ENCODE peak calls at places on chromosomes 12 and 14, in six cellular contexts. F is AG04450, I is GM12878, P is dorsolateral prefrontal cortex, Y is ovary, B is breast epithelium. K is an unnamed sample. For H3K27me3, the result is how much of the 10 kb centered on the place peaks cover.

GRCh38 chr14:104390941-104391901 is 188.3 kb upstream of the C14orf180 start:
- DNase-seq in F (no peak), I (no peak), P (no peak), Y (no peak), B (peak), K (no peak)

GRCh38 chr14:101774814-101775213 is 13.3 kb downstream of the PPP2R5C start:
- DNase-seq in F (no peak), I (no peak), P (no peak), Y (no peak), B (no peak), K (no peak)

GRCh38 chr14:96304956-96305355 is 48.9 kb downstream of the BDKRB1 start:
- DNase-seq in F (no peak), I (no peak), P (no peak), Y (no peak), B (no peak), K (no peak)

GRCh38 chr14:65252471-65253255 is 150.3 kb upstream of the MAX start:
- DNase-seq in F (no peak), I (no peak), P (no peak), Y (no peak), B (no peak), K (no peak)

GRCh38 chr12:87227157-87227556 is 802.0 kb downstream of the C12orf50 start:
- DNase-seq in F (no peak), I (no peak), P (no peak), Y (no peak), B (no peak), K (no peak)

GRCh38 chr12:105378821-105379400 is 48.4 kb downstream of the C12orf75 start:
- DNase-seq in F (no peak), I (no peak), P (no peak), Y (no peak), B (no peak), K (no peak)

GRCh38 chr14:106185837-106186233 is 659.5 kb downstream of the TMEM121 start:
- DNase-seq in F (no peak), I (no peak), P (no peak), Y (no peak), B (no peak), K (peak)

GRCh38 chr12:1800646-1801284 is 19.6 kb upstream of the LRTM2 start:
- DNase-seq in F (no peak), I (no peak), P (peak), Y (no peak), B (no peak), K (peak)

GRCh38 chr12:19683178-19683927 is 244.1 kb downstream of the AEBP2 start:
- DNase-seq in F (no peak), I (no peak), P (no peak), Y (no peak), B (no peak), K (no peak)

GRCh38 chr12:113211160-113211559 is 10.1 kb upstream of the TPCN1 start:
- DNase-seq in F (no peak), I (no peak), P (no peak), Y (no peak), B (no peak), K (no peak)

GRCh38 chr12:49093746-49094103 is 876 bp downstream of the DHH start:
- DNase-seq in F (no peak), I (no peak), P (no peak), Y (no peak), B (no peak), K (no peak)

GRCh38 chr12:44847888-44848770 is 28.0 kb downstream of the NELL2 start:
- DNase-seq in F (no peak), I (peak), P (no peak), Y (no peak), B (no peak), K (no peak)

GRCh38 chr14:94907626-94908261 is 137.8 kb upstream of the GSC start:
- DNase-seq in F (no peak), I (no peak), P (no peak), Y (peak), B (no peak), K (no peak)

GRCh38 chr12:90940872-90941499 is 14.0 kb downstream of the CCER1 start:
- DNase-seq in F (no peak), I (no peak), P (no peak), Y (no peak), B (no peak), K (peak)

GRCh38 chr12:30145351-30146017 is 361.7 kb upstream of the TMTC1 start:
- DNase-seq in F (no peak), I (no peak), P (no peak), Y (no peak), B (no peak), K (peak)

GRCh38 chr12:53820503-53820902 is 68.7 kb upstream of the CISTR start:
- DNase-seq in F (no peak), I (no peak), P (no peak), Y (no peak), B (no peak), K (peak)

GRCh38 chr12:121461048-121461447 is 61.1 kb downstream of the RNF34 start:
- DNase-seq in F (no peak), I (no peak), P (no peak), Y (no peak), B (no peak), K (no peak)

GRCh38 chr12:88108021-88108420 is 33.9 kb downstream of the CEP290 start:
- DNase-seq in F (no peak), I (no peak), P (no peak), Y (no peak), B (no peak), K (no peak)

GRCh38 chr14:35387209-35387608 is 17.3 kb downstream of the NFKBIA start:
- DNase-seq in F (no peak), I (no peak), P (no peak), Y (no peak), B (no peak), K (no peak)

GRCh38 chr14:60655114-60655897 is 6.0 kb upstream of the SIX1 start:
- DNase-seq in F (no peak), I (no peak), P (no peak), Y (no peak), B (no peak), K (no peak)

GRCh38 chr12:103667129-103667528 is 80.1 kb downstream of the STAB2 start:
- DNase-seq in F (no peak), I (no peak), P (no peak), Y (no peak), B (no peak), K (no peak)

GRCh38 chr14:99231850-99232401 is 40.1 kb downstream of the BCL11B start:
- DNase-seq in F (no peak), I (no peak), P (no peak), Y (peak), B (peak), K (peak)

GRCh38 chr14:53890611-53891091 is 66.0 kb downstream of the BMP4 start:
- DNase-seq in F (no peak), I (no peak), P (no peak), Y (no peak), B (no peak), K (no peak)

GRCh38 chr12:87618199-87618598 is 411.0 kb downstream of the C12orf50 start:
- DNase-seq in F (no peak), I (no peak), P (no peak), Y (no peak), B (no peak), K (no peak)

GRCh38 chr12:115354476-115354890 is 670.5 kb upstream of the TBX3 start:
- DNase-seq in F (no peak), I (peak), P (no peak), Y (no peak), B (no peak), K (no peak)

GRCh38 chr14:86462193-86462592 is 932.2 kb downstream of the FLRT2 start:
- DNase-seq in F (no peak), I (no peak), P (no peak), Y (no peak), B (no peak), K (peak)

GRCh38 chr14:54585214-54585613 is 18.3 kb downstream of the SAMD4A start:
- DNase-seq in F (no peak), I (no peak), P (no peak), Y (no peak), B (no peak), K (no peak)

GRCh38 chr14:88616697-88617096 is 53.9 kb downstream of the ZC3H14 start:
- DNase-seq in F (no peak), I (no peak), P (no peak), Y (no peak), B (no peak), K (no peak)

GRCh38 chr14:33714527-33715222 is 236.2 kb downstream of the EGLN3 start:
- DNase-seq in F (no peak), I (no peak), P (no peak), Y (no peak), B (no peak), K (peak)

GRCh38 chr14:95489163-95489887 is 27.1 kb downstream of the SYNE3 start:
- DNase-seq in F (no peak), I (no peak), P (no peak), Y (no peak), B (peak), K (no peak)

GRCh38 chr12:108515916-108516315 is 839 bp downstream of the FICD start:
- DNase-seq in F (no peak), I (no peak), P (no peak), Y (no peak), B (no peak), K (no peak)

GRCh38 chr12:11651785-11652184 is 2.3 kb downstream of the ETV6 start:
- DNase-seq in F (no peak), I (no peak), P (no peak), Y (no peak), B (no peak), K (peak)

GRCh38 chr14:104139460-104140212 is 1.2 kb downstream of the KIF26A start:
- DNase-seq in F (no peak), I (no peak), P (no peak), Y (peak), B (no peak), K (no peak)

GRCh38 chr12:114476159-114476558 is 70.2 kb upstream of the TBX5 start:
- DNase-seq in F (peak), I (no peak), P (no peak), Y (no peak), B (no peak), K (peak)

GRCh38 chr14:104118006-104118844 is 20.2 kb upstream of the KIF26A start:
- DNase-seq in F (no peak), I (no peak), P (no peak), Y (peak), B (no peak), K (no peak)

GRCh38 chr14:29681308-29681707 is 246.3 kb downstream of the PRKD1 start:
- DNase-seq in F (no peak), I (no peak), P (no peak), Y (no peak), B (no peak), K (no peak)

DNA sequence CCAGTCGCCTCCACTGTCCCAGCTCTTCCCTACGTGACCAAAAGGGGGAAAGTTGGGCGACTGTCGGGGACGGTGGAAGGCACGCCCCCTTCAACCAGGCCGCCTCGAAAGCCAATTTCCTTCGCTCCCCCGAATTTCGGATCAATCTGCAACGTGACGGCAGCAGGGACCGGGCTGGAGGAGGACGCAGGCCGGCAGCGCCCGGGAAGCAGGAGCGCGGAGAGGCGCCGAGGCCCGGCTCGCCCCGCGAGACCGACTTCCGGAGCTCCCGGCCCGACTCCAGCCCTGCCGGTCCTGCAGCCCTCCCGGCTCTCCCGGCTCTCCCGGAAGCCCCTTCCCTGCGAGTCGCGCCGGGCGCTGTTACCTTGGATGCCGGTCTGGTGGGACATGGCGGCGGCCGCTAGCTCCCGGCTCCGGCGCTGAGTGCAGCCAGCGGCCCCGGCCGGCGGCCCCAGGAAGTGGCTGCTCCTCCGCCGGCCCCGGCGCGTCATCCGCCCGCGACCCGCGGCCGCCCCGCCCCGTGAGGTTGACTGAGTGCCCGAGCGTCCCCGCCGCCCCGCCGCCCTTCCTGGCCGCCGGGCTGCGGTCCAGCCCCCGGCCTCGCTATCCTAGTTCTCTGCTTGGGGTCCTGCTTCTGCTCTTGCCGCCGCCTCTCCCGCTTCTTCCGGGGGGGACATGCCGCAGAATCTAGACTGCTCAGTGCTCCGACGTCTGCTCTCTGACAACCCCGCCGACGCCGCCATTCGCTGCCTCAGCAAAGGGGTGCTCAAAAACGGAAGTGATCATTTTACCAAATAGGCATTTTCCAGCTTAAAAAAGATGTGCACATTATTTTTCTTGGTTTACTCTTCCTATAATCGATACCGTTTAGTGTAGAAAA is at the start of gene TWF1:
- DNase-seq in F (no peak), I (no peak), P (peak), Y (peak), B (peak), K (peak)
- TF ChIP-seq CTCF in F (peak), I (peak), P (no peak), Y (peak), B (peak), K (peak)

GRCh38 chr12:130073721-130074120 is 88.5 kb upstream of the FZD10 start:
- DNase-seq in F (no peak), I (no peak), P (no peak), Y (no peak), B (no peak), K (no peak)
- H3K27me3 ChIP-seq in F (under half), I (under half), P (under half), Y (under half), B (under half), K (under half)

GRCh38 chr14:22887990-22888378 is 5.0 kb downstream of the REM2 start:
- DNase-seq in F (no peak), I (peak), P (no peak), Y (no peak), B (no peak), K (no peak)

GRCh38 chr14:22885975-22886374 is 3.0 kb downstream of the REM2 start:
- DNase-seq in F (no peak), I (no peak), P (no peak), Y (peak), B (no peak), K (no peak)

GRCh38 chr14:22887260-22887989 is 4.4 kb downstream of the REM2 start:
- DNase-seq in F (no peak), I (peak), P (no peak), Y (peak), B (peak), K (peak)

GRCh38 chr14:22884721-22885523 is 1.9 kb downstream of the REM2 start:
- DNase-seq in F (no peak), I (no peak), P (no peak), Y (no peak), B (no peak), K (no peak)

DNA sequence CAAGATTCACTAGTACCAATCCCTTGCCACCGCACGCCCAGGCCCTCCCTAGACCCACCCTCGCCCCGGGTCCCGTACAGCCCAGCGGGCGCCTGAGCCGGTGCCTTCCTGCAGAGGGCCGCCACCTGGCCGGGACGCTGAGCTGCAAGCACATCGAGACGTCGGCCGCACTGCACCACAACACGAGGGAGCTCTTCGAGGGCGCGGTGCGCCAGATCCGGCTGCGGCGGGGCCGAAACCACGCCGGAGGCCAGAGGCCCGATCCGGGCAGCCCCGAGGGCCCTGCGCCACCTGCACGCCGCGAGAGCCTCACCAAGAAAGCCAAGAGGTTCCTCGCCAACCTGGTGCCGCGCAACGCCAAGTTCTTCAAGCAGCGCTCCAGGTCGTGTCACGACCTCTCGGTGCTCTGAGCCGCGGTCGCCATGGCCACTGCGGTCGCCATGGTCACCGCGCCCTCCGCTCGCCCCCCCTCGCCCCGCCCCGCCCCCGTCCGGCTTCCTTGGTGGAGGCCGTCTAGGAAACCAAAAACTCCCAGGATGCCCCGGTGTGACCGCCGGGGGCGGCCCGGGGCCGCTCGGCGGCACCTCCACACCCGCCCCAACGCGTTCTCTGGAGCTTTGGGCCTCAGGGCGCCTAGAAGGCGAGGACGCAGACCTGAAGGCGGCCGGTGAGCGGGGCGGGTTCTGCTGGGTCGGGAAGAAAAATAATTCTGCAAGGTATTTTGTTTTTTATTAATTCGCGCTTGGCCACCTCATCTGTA is 3.7 kb downstream of the REM2 start:
- DNase-seq in F (no peak), I (peak), P (no peak), Y (peak), B (peak), K (peak)
- TF ChIP-seq CTCF in F (no peak), I (peak), P (no peak), Y (no peak), B (peak), K (no peak)

DNA sequence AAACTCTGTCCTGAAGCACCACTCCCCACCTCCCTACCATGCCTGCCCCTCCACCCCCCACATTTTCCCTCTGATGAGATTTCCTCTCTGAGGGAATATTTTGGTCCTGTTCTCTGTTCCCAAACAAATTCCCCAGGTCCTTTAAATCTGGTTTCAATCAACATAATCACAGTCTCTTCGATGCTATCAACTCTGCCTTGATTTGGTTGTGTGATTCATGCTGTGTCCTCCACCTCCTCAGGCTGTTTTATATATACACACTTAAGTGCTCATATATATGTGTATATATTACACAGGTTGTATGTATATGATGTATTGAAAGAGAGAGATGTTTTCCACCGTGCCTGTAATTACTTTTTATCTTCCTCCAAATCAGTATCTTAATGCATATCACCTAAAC is 36.0 kb downstream of the NTF3 start:
- DNase-seq in F (no peak), I (no peak), P (no peak), Y (no peak), B (no peak), K (no peak)
- H3K27me3 ChIP-seq in F (under half), I (under half), P (under half), Y (under half), B (under half), K (half or more)

GRCh38 chr14:61889914-61890351 is 127.7 kb downstream of the SNAPC1 start:
- DNase-seq in F (no peak), I (peak), P (no peak), Y (no peak), B (no peak), K (no peak)
- TF ChIP-seq CTCF in F (peak), I (peak), P (no peak), Y (no peak), B (no peak), K (peak)

GRCh38 chr14:89644641-89645040 is 227.6 kb upstream of the FOXN3 start:
- DNase-seq in F (no peak), I (no peak), P (no peak), Y (no peak), B (no peak), K (no peak)
- H3K27me3 ChIP-seq in F (under half), I (under half), P (under half), Y (under half), B (under half), K (under half)

GRCh38 chr12:116759783-116760581 is 21.9 kb downstream of the RNFT2 start:
- DNase-seq in F (no peak), I (no peak), P (no peak), Y (peak), B (no peak), K (no peak)
- TF ChIP-seq CTCF in F (no peak), I (peak), P (no peak), Y (no peak), B (no peak), K (no peak)

DNA sequence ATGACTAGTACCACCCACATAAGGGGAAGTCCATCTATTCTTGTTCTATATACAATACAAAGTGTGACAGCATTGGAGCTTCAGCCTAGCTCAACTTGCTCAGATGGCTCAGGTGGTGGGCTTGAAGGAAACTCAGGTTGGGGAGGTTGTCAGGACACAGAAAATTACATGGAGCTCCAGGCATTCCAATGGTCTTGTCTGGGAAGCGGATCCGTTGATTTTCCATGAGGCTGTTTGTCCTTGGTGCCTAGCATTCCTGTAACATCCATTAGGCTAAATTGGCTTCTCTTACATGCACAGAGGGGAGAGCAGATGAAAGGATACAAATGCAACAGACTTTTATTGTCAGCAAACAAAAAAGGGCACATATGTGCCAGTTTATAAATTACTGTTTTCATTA is 75.5 kb upstream of the OTX2 start:
- DNase-seq in F (no peak), I (no peak), P (no peak), Y (no peak), B (no peak), K (no peak)
- H3K27me3 ChIP-seq in F (under half), I (under half), P (under half), Y (under half), B (under half), K (under half)

DNA sequence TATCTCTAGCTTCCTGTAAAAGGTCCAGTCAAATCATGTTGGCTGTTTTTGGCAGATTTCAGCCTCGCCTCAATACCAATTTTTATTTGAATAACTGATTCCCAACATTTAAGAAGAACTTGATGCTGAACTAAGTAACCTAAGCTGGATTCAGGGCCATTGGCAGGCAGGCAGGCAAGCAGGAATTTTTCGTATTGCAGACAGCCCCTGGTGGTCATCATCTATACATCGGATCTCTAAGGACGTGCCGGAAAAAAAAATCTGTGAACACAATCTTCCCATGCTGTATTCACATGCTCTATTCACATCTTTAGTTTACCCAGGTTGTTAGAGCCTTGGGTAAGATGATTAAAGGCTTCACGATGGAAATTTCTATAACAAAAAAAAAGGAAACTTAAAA is 7.0 kb downstream of the VCPKMT start:
- DNase-seq in F (peak), I (no peak), P (no peak), Y (no peak), B (no peak), K (peak)
- TF ChIP-seq CTCF in F (peak), I (no peak), P (no peak), Y (no peak), B (no peak), K (peak)

K was measured in A673.